ENCODE peak calls at places on chromosomes 13 and 19, in four cellular contexts. Q is naive thymus-derived CD8-positive, alpha-beta T cell; V is caudate nucleus; H is stimulated activated CD4-positive, alpha-beta T cell treated with anti-CD3 and anti-CD28 coated beads, Interleukin-1b, Interleukin-23, amount 100 ng/mL, for 1 hour. E is an unnamed sample.

GRCh38 chr13:80685942-80686341 is 345.0 kb upstream of the SPRY2 start:
- DNase-seq in Q (no peak), H (no peak), V (no peak), E (no peak)

GRCh38 chr13:46665630-46666482 is 112.9 kb downstream of the LRCH1 start:
- DNase-seq in Q (no peak), V (no peak), H (no peak), E (no peak)

GRCh38 chr13:73411067-73411809 is 352.4 kb downstream of the KLF5 start:
- DNase-seq in H (no peak), V (no peak), Q (no peak), E (no peak)

GRCh38 chr13:38180100-38180499 is 169.6 kb upstream of the UFM1 start:
- DNase-seq in V (no peak), Q (no peak), H (no peak), E (no peak)

GRCh38 chr13:46595136-46595917 is 42.4 kb downstream of the LRCH1 start:
- DNase-seq in Q (no peak), V (no peak), H (no peak), E (no peak)

GRCh38 chr19:1119475-1120217 is 15.9 kb downstream of the GPX4 start:
- DNase-seq in V (no peak), Q (no peak), H (no peak), E (no peak)

GRCh38 chr13:103009061-103009840 is 57.0 kb downstream of the SLC10A2 start:
- DNase-seq in H (no peak), Q (no peak), V (no peak), E (no peak)

GRCh38 chr13:27678306-27679040 is 56.8 kb downstream of the POLR1D start:
- DNase-seq in H (no peak), Q (no peak), V (no peak), E (no peak)

GRCh38 chr13:48437381-48437780 is 24.5 kb upstream of the LPAR6 start:
- DNase-seq in Q (no peak), H (no peak), V (no peak), E (no peak)

GRCh38 chr13:30204564-30204963 is 102.8 kb downstream of the KATNAL1 start:
- DNase-seq in V (no peak), H (no peak), Q (no peak), E (no peak)

GRCh38 chr13:97174638-97175037 is 47.5 kb upstream of the MBNL2 start:
- DNase-seq in V (no peak), H (no peak), Q (no peak), E (no peak)

GRCh38 chr13:70568571-70568970 is 460.3 kb upstream of the KLHL1 start:
- DNase-seq in Q (no peak), V (no peak), H (no peak), E (no peak)

GRCh38 chr19:9877775-9878510 is 42.8 kb downstream of the PIN1 start:
- DNase-seq in Q (no peak), V (no peak), H (no peak), E (no peak)

GRCh38 chr19:29662604-29663404 is 2.5 kb upstream of the PLEKHF1 start:
- DNase-seq in V (no peak), Q (no peak), H (no peak), E (no peak)

E was measured in H1.